ENCODE peak calls at places on chromosome 18, in ten cellular contexts. Q is CD8-positive, alpha-beta T cell; T is substantia nigra; M is left colon; X is choroid plexus epithelial cell; R is LoVo; N is HCT116; L is occipital lobe; G is RWPE1; F is H54. P is an unnamed sample.

GRCh38 chr18:3061581-3062416 is 48.9 kb upstream of the LPIN2 start:
- DNase-seq in T (no peak), Q (no peak), G (no peak), N (no peak), X (no peak), M (no peak), F (no peak), R (no peak), L (no peak), P (no peak)

GRCh38 chr18:50866765-50867164 is 12.2 kb upstream of the ME2 start:
- DNase-seq in T (no peak), F (no peak), X (peak), R (no peak), Q (no peak), G (no peak), M (no peak), L (no peak), N (no peak), P (no peak)

GRCh38 chr18:57430166-57430958 is 4.8 kb upstream of the ONECUT2 start:
- DNase-seq in X (no peak), R (no peak), T (no peak), F (no peak), G (no peak), M (no peak), Q (no peak), L (no peak), N (no peak), P (no peak)

GRCh38 chr18:67243799-67244587 is 272.5 kb downstream of the DSEL start:
- DNase-seq in L (no peak), R (no peak), M (no peak), Q (no peak), N (no peak), X (peak), T (no peak), F (no peak), G (no peak), P (no peak)

GRCh38 chr18:11009869-11010268 is 139.5 kb downstream of the PIEZO2 start:
- DNase-seq in Q (no peak), M (no peak), X (no peak), R (no peak), L (no peak), F (no peak), N (no peak), G (no peak), T (no peak), P (no peak)

GRCh38 chr18:24381126-24381525 is 16.5 kb downstream of the OSBPL1A start:
- DNase-seq in F (no peak), T (no peak), N (no peak), M (no peak), G (no peak), Q (no peak), L (no peak), R (no peak), X (peak), P (no peak)

GRCh38 chr18:39441648-39442047 is 1876.0 kb upstream of the CELF4 start:
- DNase-seq in G (no peak), R (no peak), X (no peak), L (no peak), T (no peak), M (no peak), F (no peak), N (no peak), Q (no peak), P (no peak)

GRCh38 chr18:9708882-9709877 is 1.1 kb downstream of the RAB31 start:
- DNase-seq in Q (no peak), M (no peak), F (no peak), T (no peak), G (no peak), R (no peak), L (no peak), N (no peak), X (no peak), P (no peak)

GRCh38 chr18:10453885-10454772 is at the start of gene APCDD1:
- DNase-seq in L (peak), M (peak), T (no peak), G (peak), Q (no peak), N (no peak), X (no peak), R (no peak), F (no peak), P (no peak)

GRCh38 chr18:31275722-31276463 is 42.1 kb upstream of the DSG1 start:
- DNase-seq in R (peak), L (no peak), G (peak), N (peak), F (no peak), X (peak), T (no peak), Q (no peak), M (peak), P (no peak)

P was measured in NT2/D1.